ENCODE peak calls at places on chromosomes 11 and 22, in nine cellular contexts. O is tibial nerve, S is heart right ventricle, F is left ventricle myocardium inferior, I is psoas muscle, W is HCT116, H is gastrocnemius medialis, D is H1, M is heart left ventricle. P is an unnamed sample.

GRCh38 chr11:2911088-2912037 is 17.9 kb downstream of the PHLDA2 start:
- DNase-seq in O (no peak), S (no peak), F (no peak), I (no peak), W (no peak), H (no peak), D (no peak), M (no peak), P (peak; percentile 40)

GRCh38 chr22:19566599-19567382 is 42.6 kb upstream of the CLDN5 start:
- DNase-seq in O (no peak), S (peak; percentile 45), F (peak; percentile 38), I (peak; percentile 31), W (no peak), H (no peak), D (no peak), M (peak; percentile 57), P (no peak)

GRCh38 chr22:12601870-12602779 is 2925.9 kb upstream of the OR11H1 start:
- DNase-seq in O (no peak), S (peak; percentile 17), F (peak; percentile 19), I (no peak), W (no peak), H (no peak), D (no peak), M (no peak), P (peak; percentile 67)

GRCh38 chr11:132168326-132168725 is 797.9 kb downstream of the NTM start:
- DNase-seq in O (no peak), S (no peak), F (no peak), I (no peak), W (no peak), H (no peak), D (no peak), M (no peak), P (no peak)

GRCh38 chr11:15727125-15727524 is 612.4 kb downstream of the INSC start:
- DNase-seq in O (peak; percentile 8), S (no peak), F (no peak), I (no peak), W (no peak), H (no peak), D (no peak), M (no peak), P (no peak)

GRCh38 chr11:119056397-119056999 is 507 bp downstream of the HYOU1 start:
- DNase-seq in O (no peak), S (peak; percentile 29), F (no peak), I (no peak), W (no peak), H (peak; percentile 28), D (peak; percentile 84), M (peak; percentile 36), P (no peak)

GRCh38 chr11:131370090-131370751 is at the start of gene NTM:
- DNase-seq in O (peak; percentile 73), S (peak; percentile 32), F (peak; percentile 42), I (peak; percentile 44), W (no peak), H (peak; percentile 17), D (no peak), M (peak; percentile 65), P (peak; percentile 83)

GRCh38 chr22:41699264-41700104 is at the start of gene MEI1:
- DNase-seq in O (peak; percentile 58), S (peak; percentile 92), F (peak; percentile 87), I (peak; percentile 88), W (no peak), H (peak; percentile 65), D (peak; percentile 75), M (peak; percentile 93), P (peak; percentile 91)

GRCh38 chr11:122727101-122727929 is 71.8 kb downstream of the UBASH3B start:
- DNase-seq in O (no peak), S (no peak), F (no peak), I (no peak), W (no peak), H (no peak), D (no peak), M (no peak), P (no peak)

GRCh38 chr11:116791002-116791812 is 472 bp downstream of the APOA5 start:
- DNase-seq in O (peak; percentile 72), S (peak; percentile 86), F (peak; percentile 79), I (peak; percentile 75), W (peak; percentile 35), H (peak; percentile 66), D (peak; percentile 99), M (peak; percentile 83), P (peak; percentile 79)

GRCh38 chr11:94193288-94193687 is 64.6 kb downstream of the PANX1 start:
- DNase-seq in O (no peak), S (no peak), F (no peak), I (peak; percentile 12), W (no peak), H (no peak), D (no peak), M (no peak), P (no peak)

GRCh38 chr11:46554205-46555162 is 39.3 kb downstream of the AMBRA1 start:
- DNase-seq in O (peak; percentile 55), S (no peak), F (no peak), I (no peak), W (peak; percentile 80), H (peak; percentile 20), D (no peak), M (no peak), P (no peak)

GRCh38 chr11:58192229-58192628 is 3.4 kb downstream of the OR9Q2 start:
- DNase-seq in O (no peak), S (no peak), F (no peak), I (no peak), W (no peak), H (no peak), D (no peak), M (no peak), P (no peak)

GRCh38 chr11:79087238-79087956 is 353.4 kb downstream of the TENM4 start:
- DNase-seq in O (no peak), S (no peak), F (no peak), I (no peak), W (no peak), H (no peak), D (no peak), M (no peak), P (no peak)

GRCh38 chr22:11042116-11042515 is 4485.9 kb upstream of the OR11H1 start:
- DNase-seq in O (no peak), S (no peak), F (no peak), I (no peak), W (no peak), H (no peak), D (no peak), M (no peak), P (no peak)

GRCh38 chr11:65316979-65317786 is 2.5 kb downstream of the CDC42EP2 start:
- DNase-seq in O (peak; percentile 54), S (peak; percentile 76), F (peak; percentile 85), I (peak; percentile 82), W (peak; percentile 55), H (peak; percentile 79), D (peak; percentile 62), M (peak; percentile 88), P (peak; percentile 87)

GRCh38 chr11:15920856-15921629 is 435.3 kb downstream of the SOX6 start:
- DNase-seq in O (no peak), S (peak; percentile 46), F (peak; percentile 46), I (no peak), W (no peak), H (no peak), D (no peak), M (peak; percentile 70), P (no peak)

GRCh38 chr11:115677190-115677589 is 173.0 kb upstream of the CADM1 start:
- DNase-seq in O (no peak), S (no peak), F (no peak), I (no peak), W (no peak), H (no peak), D (no peak), M (no peak), P (no peak)

GRCh38 chr11:129737535-129738230 is 78.0 kb upstream of the TMEM45B start:
- DNase-seq in O (no peak), S (no peak), F (no peak), I (no peak), W (no peak), H (no peak), D (no peak), M (no peak), P (no peak)

GRCh38 chr11:250740-251299 is 14.0 kb downstream of the PSMD13 start:
- DNase-seq in O (peak; percentile 70), S (peak; percentile 44), F (peak; percentile 57), I (peak; percentile 50), W (no peak), H (peak; percentile 38), D (peak; percentile 94), M (peak; percentile 47), P (peak; percentile 46)

GRCh38 chr11:30488304-30488998 is 97.7 kb downstream of the MPPED2 start:
- DNase-seq in O (no peak), S (no peak), F (no peak), I (no peak), W (no peak), H (peak; percentile 34), D (no peak), M (no peak), P (peak; percentile 30)
- H3K4me3 ChIP-seq in O (no peak overlapping the region), S (no peak overlapping the region), F (no peak overlapping the region), I (peak overlapping the region; percentile 47), W (no peak overlapping the region), H (peak overlapping the region; percentile 33), D (no peak overlapping the region), M (no peak overlapping the region), P (no peak overlapping the region)

DNA sequence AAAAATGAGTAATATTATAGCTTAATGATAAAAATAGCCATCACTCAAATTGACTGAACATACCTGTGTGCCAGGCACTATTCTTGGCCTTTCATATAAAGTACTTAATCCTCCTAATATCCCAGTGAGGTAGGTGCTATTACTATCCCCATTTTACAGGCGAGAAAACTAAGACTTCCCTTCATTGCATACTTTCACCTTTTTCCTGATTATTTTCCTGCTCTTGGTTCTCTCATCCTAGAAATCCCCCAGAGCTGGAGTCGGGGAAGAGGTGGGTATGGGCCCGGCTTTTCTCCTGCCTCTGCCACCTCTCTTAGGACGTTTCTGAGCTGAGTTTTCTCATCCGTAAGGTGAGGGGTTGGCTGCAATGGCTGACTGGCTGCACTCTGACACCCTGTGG is 2.2 kb downstream of the NPTXR start:
- DNase-seq in O (no peak), S (no peak), F (no peak), I (no peak), W (no peak), H (no peak), D (no peak), M (no peak), P (no peak)
- H3K27me3 ChIP-seq in O (no peaks in the 10 kb centered on the region), S (peaks cover 20% of the 10 kb centered on the region), F (peaks cover 44% of the 10 kb centered on the region), I (peaks cover 15% of the 10 kb centered on the region), W (no peaks in the 10 kb centered on the region), H (peaks cover 22% of the 10 kb centered on the region), D (peaks cover 35% of the 10 kb centered on the region), M (peaks cover 11% of the 10 kb centered on the region), P (no peaks in the 10 kb centered on the region)

DNA sequence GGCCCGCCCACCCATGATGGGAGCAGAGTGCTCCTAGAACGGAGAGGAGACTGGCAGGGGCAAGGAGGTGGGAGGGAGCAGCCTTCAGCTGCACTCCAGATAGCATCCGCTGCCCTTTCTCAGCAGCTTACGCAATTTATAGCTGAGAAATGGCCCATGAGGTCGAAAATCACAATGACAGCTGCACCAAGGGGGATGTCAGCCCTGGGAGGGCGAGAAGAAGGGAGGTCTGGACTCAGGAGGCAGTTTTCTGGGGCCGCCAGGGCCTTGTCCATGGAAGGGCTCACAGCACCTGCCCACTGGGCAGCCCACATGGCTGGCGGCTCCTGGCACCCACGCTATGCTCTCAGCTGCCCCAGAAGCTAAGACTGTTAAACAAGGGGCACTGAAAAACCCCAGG is 17.6 kb upstream of the MOB2 start:
- DNase-seq in O (no peak), S (no peak), F (peak; percentile 5), I (no peak), W (no peak), H (no peak), D (no peak), M (no peak), P (peak; percentile 24)
- H3K4me1 ChIP-seq in O (peaks cover 68% of the 10 kb centered on the region), S (peaks cover 48% of the 10 kb centered on the region), F (peaks cover 88% of the 10 kb centered on the region), I (peaks cover 77% of the 10 kb centered on the region), W (no peaks in the 10 kb centered on the region), H (peaks cover 84% of the 10 kb centered on the region), D (peaks cover 10% of the 10 kb centered on the region), M (peaks cover 62% of the 10 kb centered on the region), P (peaks cover 28% of the 10 kb centered on the region)

GRCh38 chr11:110362916-110363574 is 66.6 kb upstream of the RDX start:
- DNase-seq in O (no peak), S (peak; percentile 20), F (no peak), I (no peak), W (peak; percentile 34), H (no peak), D (no peak), M (peak; percentile 36), P (peak; percentile 34)
- H3K4me3 ChIP-seq in O (no peak overlapping the region), S (no peak overlapping the region), F (no peak overlapping the region), I (no peak overlapping the region), W (peak overlapping the region; percentile 18), H (no peak overlapping the region), D (no peak overlapping the region), M (no peak overlapping the region), P (no peak overlapping the region)